ENCODE peak calls at places on chromosomes 3 and 15, in ten cellular contexts. I, J, X, B, L, U, H, F, K and D are unnamed samples.

GRCh38 chr15:81297580-81298575 is 26.1 kb downstream of the STARD5 start:
- DNase-seq in I (no peak), J (peak; percentile 15), X (no peak), B (no peak), L (no peak), U (no peak), H (no peak), F (no peak), K (no peak), D (no peak)

GRCh38 chr15:44798815-44799214 is 62.5 kb downstream of the TRIM69 start:
- DNase-seq in I (peak; percentile 42), J (no peak), X (no peak), B (no peak), L (no peak), U (no peak), H (peak; percentile 27), F (no peak), K (no peak), D (peak; percentile 19)

GRCh38 chr3:73324203-73325155 is 263.0 kb downstream of the EBLN2 start:
- DNase-seq in I (peak; percentile 60), J (no peak), X (no peak), B (peak; percentile 94), L (no peak), U (no peak), H (peak; percentile 30), F (no peak), K (no peak), D (no peak)

GRCh38 chr15:67013696-67014095 is 51.7 kb upstream of the SMAD3 start:
- DNase-seq in I (no peak), J (no peak), X (no peak), B (peak; percentile 53), L (no peak), U (peak; percentile 33), H (peak; percentile 72), F (no peak), K (peak; percentile 65), D (no peak)

GRCh38 chr3:189720746-189721426 is 89.7 kb downstream of the TP63 start:
- DNase-seq in I (peak; percentile 24), J (no peak), X (no peak), B (no peak), L (no peak), U (no peak), H (no peak), F (no peak), K (peak; percentile 22), D (no peak)

GRCh38 chr3:173938159-173938558 is 540.6 kb downstream of the NLGN1 start:
- DNase-seq in I (no peak), J (no peak), X (peak; percentile 15), B (peak; percentile 58), L (no peak), U (no peak), H (peak; percentile 37), F (no peak), K (peak; percentile 56), D (no peak)

GRCh38 chr3:72380193-72380592 is 468.1 kb downstream of the SHQ1 start:
- DNase-seq in I (no peak), J (no peak), X (no peak), B (peak; percentile 58), L (no peak), U (no peak), H (peak; percentile 50), F (no peak), K (peak; percentile 69), D (no peak)

GRCh38 chr3:22377421-22377820 is 626.4 kb upstream of the ZNF385D start:
- DNase-seq in I (no peak), J (no peak), X (no peak), B (peak; percentile 39), L (no peak), U (no peak), H (peak; percentile 63), F (no peak), K (peak; percentile 40), D (no peak)

DNA sequence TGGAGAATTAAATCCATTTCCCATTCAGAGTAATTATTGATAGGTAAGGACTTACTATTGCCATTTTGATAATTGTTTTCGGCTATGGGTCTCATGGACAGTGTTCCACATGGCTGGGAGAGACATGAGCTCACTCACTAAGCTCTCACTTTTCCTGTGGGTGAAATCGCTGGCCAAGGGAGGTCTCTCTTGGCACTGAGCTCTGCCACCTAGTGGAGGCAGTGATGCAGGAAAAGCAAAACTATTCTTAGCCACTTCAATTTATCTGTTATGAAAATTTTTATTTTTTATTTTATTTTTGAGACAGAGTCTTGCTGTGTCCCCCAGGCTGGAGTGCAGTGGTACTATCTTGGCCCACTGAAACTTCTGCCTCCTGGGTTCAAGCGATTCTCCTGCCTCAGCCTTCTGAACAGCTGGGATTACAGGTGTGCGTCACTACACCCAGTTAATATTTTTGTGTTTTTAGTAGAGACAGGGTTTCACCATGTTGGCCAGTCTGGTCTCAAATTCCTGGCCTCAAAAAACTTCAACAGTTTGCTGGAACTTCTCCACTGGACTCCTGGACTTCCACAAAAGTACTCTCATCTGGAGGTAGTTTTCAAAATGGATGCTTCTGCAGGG is 4.7 kb upstream of the RNF13 start:
- DNase-seq in I (peak; percentile 72), J (peak; percentile 70), X (no peak), B (peak; percentile 81), L (peak; percentile 76), U (peak; percentile 56), H (peak; percentile 84), F (no peak), K (peak; percentile 85), D (peak; percentile 65)
- TF ChIP-seq CTCF in I (peak; percentile 73), J (peak; percentile 87), X (peak; percentile 90), B (peak; percentile 91), L (peak; percentile 80), U (peak; percentile 94), H (peak; percentile 87), F (peak; percentile 79), K (peak; percentile 86), D (peak; percentile 81)

DNA sequence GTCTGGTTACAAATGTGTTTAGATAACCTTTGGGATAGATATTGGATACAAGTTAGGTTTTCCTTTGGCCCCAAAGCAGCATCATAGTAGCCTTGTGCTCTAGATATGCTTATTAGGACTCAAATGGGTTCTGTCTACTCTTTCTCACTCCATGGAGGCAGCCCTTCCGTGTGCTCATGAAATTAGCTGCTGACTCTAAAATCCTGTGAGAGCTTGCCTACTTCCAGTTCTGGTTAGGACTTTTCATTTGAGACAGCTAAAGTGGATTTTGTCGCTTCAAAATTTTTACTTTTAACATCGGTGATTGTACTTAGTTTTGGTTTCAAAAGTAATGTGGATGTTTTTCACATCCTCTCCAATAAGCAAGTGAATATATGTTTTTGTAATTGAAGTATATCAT is 1.6 kb downstream of the CDV3 start:
- DNase-seq in I (no peak), J (no peak), X (no peak), B (no peak), L (no peak), U (no peak), H (no peak), F (no peak), K (no peak), D (peak; percentile 56)
- H3K4me3 ChIP-seq in I (peak overlapping the region; percentile 85), J (peak overlapping the region; percentile 94), X (peak overlapping the region; percentile 91), B (peak overlapping the region; percentile 93), L (peak overlapping the region; percentile 70), U (peak overlapping the region; percentile 66), H (peak overlapping the region; percentile 67), F (peak overlapping the region; percentile 83), K (peak overlapping the region; percentile 84), D (peak overlapping the region; percentile 73)

GRCh38 chr3:8756671-8757070 is 12.7 kb downstream of the OXTR start:
- DNase-seq in I (no peak), J (no peak), X (no peak), B (no peak), L (no peak), U (no peak), H (no peak), F (no peak), K (no peak), D (no peak)

GRCh38 chr3:8755564-8756237 is 13.7 kb downstream of the OXTR start:
- DNase-seq in I (peak; percentile 37), J (no peak), X (no peak), B (no peak), L (no peak), U (no peak), H (peak; percentile 25), F (no peak), K (no peak), D (no peak)

GRCh38 chr3:8757551-8758518 is 11.6 kb downstream of the OXTR start:
- DNase-seq in I (no peak), J (no peak), X (peak; percentile 87), B (peak; percentile 95), L (no peak), U (no peak), H (peak; percentile 35), F (peak; percentile 81), K (no peak), D (peak; percentile 56)

GRCh38 chr3:8752832-8753231 is 16.6 kb downstream of the OXTR start:
- DNase-seq in I (no peak), J (no peak), X (no peak), B (no peak), L (no peak), U (no peak), H (no peak), F (no peak), K (no peak), D (no peak)

GRCh38 chr3:8755097-8755496 is 14.3 kb downstream of the OXTR start:
- DNase-seq in I (no peak), J (no peak), X (no peak), B (no peak), L (no peak), U (no peak), H (no peak), F (no peak), K (no peak), D (no peak)
- TF ChIP-seq CTCF in I (no peak), J (no peak), X (no peak), B (no peak), L (no peak), U (no peak), H (no peak), F (no peak), K (no peak), D (no peak)

GRCh38 chr15:96335429-96335807 is 4.9 kb downstream of the NR2F2 start:
- DNase-seq in I (no peak), J (no peak), X (no peak), B (no peak), L (no peak), U (no peak), H (no peak), F (no peak), K (peak; percentile 49), D (no peak)
- H3K4me3 ChIP-seq in I (no peak overlapping the region), J (peak overlapping the region; percentile 80), X (peak overlapping the region; percentile 66), B (peak overlapping the region; percentile 93), L (peak overlapping the region; percentile 57), U (peak overlapping the region; percentile 75), H (no peak overlapping the region), F (peak overlapping the region; percentile 96), K (peak overlapping the region; percentile 68), D (no peak overlapping the region)

GRCh38 chr3:52892625-52893311 is 4.6 kb downstream of the STIMATE start:
- DNase-seq in I (no peak), J (peak; percentile 62), X (no peak), B (peak; percentile 69), L (no peak), U (no peak), H (peak; percentile 46), F (no peak), K (peak; percentile 60), D (peak; percentile 66)
- TF ChIP-seq CTCF in I (no peak), J (peak; percentile 27), X (peak; percentile 34), B (peak; percentile 41), L (no peak), U (no peak), H (peak; percentile 7), F (no peak), K (no peak), D (no peak)

GRCh38 chr3:43997788-43998373 is 243.8 kb upstream of the TOPAZ1 start:
- DNase-seq in I (no peak), J (no peak), X (no peak), B (peak; percentile 9), L (no peak), U (no peak), H (no peak), F (no peak), K (no peak), D (peak; percentile 45)
- H3K4me3 ChIP-seq in I (peak overlapping the region; percentile 54), J (no peak overlapping the region), X (peak overlapping the region; percentile 1), B (peak overlapping the region; percentile 83), L (no peak overlapping the region), U (no peak overlapping the region), H (peak overlapping the region; percentile 41), F (peak overlapping the region; percentile 89), K (no peak overlapping the region), D (peak overlapping the region; percentile 69)